ENCODE peak calls at places on chromosomes 13 and 19, in five cellular contexts. One of them, this sample, is unnamed.

GRCh38 chr13:27208514-27208913 is 36.9 kb upstream of the USP12 start:
- DNase-seq in tibial artery: no peak
- DNase-seq in mesenchymal stem cell: no peak
- DNase-seq in uterus: no peak
- DNase-seq in NCI-H1048: no peak
- DNase-seq in this sample: no peak

GRCh38 chr19:49407079-49407478 is 16.2 kb downstream of the PTH2 start:
- DNase-seq in tibial artery: no peak
- DNase-seq in mesenchymal stem cell: no peak
- DNase-seq in uterus: no peak
- DNase-seq in NCI-H1048: no peak
- DNase-seq in this sample: no peak

GRCh38 chr13:111152836-111153235 is 37.7 kb downstream of the ARHGEF7 start:
- DNase-seq in mesenchymal stem cell: no peak
- DNase-seq in uterus: no peak
- DNase-seq in tibial artery: no peak
- DNase-seq in NCI-H1048: no peak
- DNase-seq in this sample: no peak

GRCh38 chr13:42039457-42039945 is 8.9 kb upstream of the DGKH start:
- DNase-seq in mesenchymal stem cell: no peak
- DNase-seq in uterus: no peak
- DNase-seq in NCI-H1048: no peak
- DNase-seq in tibial artery: no peak
- DNase-seq in this sample: no peak

GRCh38 chr19:58562126-58563033 is 4.0 kb upstream of the UBE2M start:
- DNase-seq in tibial artery: peak
- DNase-seq in uterus: no peak
- DNase-seq in NCI-H1048: no peak
- DNase-seq in mesenchymal stem cell: no peak
- DNase-seq in this sample: peak

GRCh38 chr13:75473472-75473871 is 8.5 kb downstream of the TBC1D4 start:
- DNase-seq in tibial artery: no peak
- DNase-seq in mesenchymal stem cell: no peak
- DNase-seq in uterus: no peak
- DNase-seq in NCI-H1048: no peak
- DNase-seq in this sample: no peak

GRCh38 chr13:57553932-57554331 is 77.6 kb upstream of the PCDH17 start:
- DNase-seq in uterus: no peak
- DNase-seq in mesenchymal stem cell: no peak
- DNase-seq in tibial artery: no peak
- DNase-seq in NCI-H1048: no peak
- DNase-seq in this sample: no peak

GRCh38 chr13:36130542-36131214 is 504 bp downstream of the DCLK1 start:
- DNase-seq in tibial artery: peak
- DNase-seq in mesenchymal stem cell: no peak
- DNase-seq in NCI-H1048: no peak
- DNase-seq in uterus: peak
- DNase-seq in this sample: no peak

GRCh38 chr13:102012299-102013293 is 389.3 kb downstream of the FGF14 start:
- DNase-seq in NCI-H1048: no peak
- DNase-seq in tibial artery: peak
- DNase-seq in uterus: no peak
- DNase-seq in mesenchymal stem cell: no peak
- DNase-seq in this sample: no peak

GRCh38 chr13:24386816-24387708 is 77.7 kb downstream of the C1QTNF9 start:
- DNase-seq in uterus: no peak
- DNase-seq in mesenchymal stem cell: no peak
- DNase-seq in NCI-H1048: no peak
- DNase-seq in tibial artery: no peak
- DNase-seq in this sample: no peak

GRCh38 chr19:50975766-50976165 is 6.4 kb upstream of the KLK6 start:
- DNase-seq in tibial artery: no peak
- DNase-seq in NCI-H1048: no peak
- DNase-seq in mesenchymal stem cell: no peak
- DNase-seq in uterus: no peak
- DNase-seq in this sample: no peak

GRCh38 chr13:101343128-101343787 is 73.0 kb downstream of the NALCN start:
- DNase-seq in uterus: no peak
- DNase-seq in NCI-H1048: no peak
- DNase-seq in mesenchymal stem cell: no peak
- DNase-seq in tibial artery: no peak
- DNase-seq in this sample: peak

GRCh38 chr19:35740423-35741215 is 1.6 kb downstream of the IGFLR1 start:
- DNase-seq in NCI-H1048: peak
- DNase-seq in mesenchymal stem cell: peak
- DNase-seq in tibial artery: peak
- DNase-seq in uterus: peak
- DNase-seq in this sample: peak

GRCh38 chr19:46696052-46696451 is 20.9 kb downstream of the PRKD2 start:
- DNase-seq in uterus: no peak
- DNase-seq in tibial artery: no peak
- DNase-seq in mesenchymal stem cell: no peak
- DNase-seq in NCI-H1048: no peak
- DNase-seq in this sample: no peak

GRCh38 chr13:29362849-29363604 is 232.5 kb downstream of the SLC7A1 start:
- DNase-seq in mesenchymal stem cell: peak
- DNase-seq in uterus: peak
- DNase-seq in tibial artery: no peak
- DNase-seq in NCI-H1048: peak
- DNase-seq in this sample: peak

GRCh38 chr19:48926909-48927308 is 6.6 kb upstream of the DHDH start:
- DNase-seq in tibial artery: peak
- DNase-seq in NCI-H1048: no peak
- DNase-seq in mesenchymal stem cell: peak
- DNase-seq in uterus: peak
- DNase-seq in this sample: peak

GRCh38 chr19:54517483-54517882 is 14.9 kb downstream of the LAIR2 start:
- DNase-seq in mesenchymal stem cell: peak
- DNase-seq in NCI-H1048: peak
- DNase-seq in uterus: no peak
- DNase-seq in tibial artery: no peak
- DNase-seq in this sample: peak

GRCh38 chr19:50817941-50818858 is 5.4 kb downstream of the KLK1 start:
- DNase-seq in mesenchymal stem cell: peak
- DNase-seq in uterus: no peak
- DNase-seq in tibial artery: no peak
- DNase-seq in NCI-H1048: no peak
- DNase-seq in this sample: peak

GRCh38 chr13:24654741-24655140 is 25.5 kb upstream of the ATP12A start:
- DNase-seq in uterus: no peak
- DNase-seq in mesenchymal stem cell: no peak
- DNase-seq in NCI-H1048: no peak
- DNase-seq in tibial artery: no peak
- DNase-seq in this sample: peak

GRCh38 chr19:43624933-43625332 is 5.5 kb upstream of the ZNF428 start:
- DNase-seq in mesenchymal stem cell: peak
- DNase-seq in NCI-H1048: no peak
- DNase-seq in uterus: no peak
- DNase-seq in tibial artery: no peak
- DNase-seq in this sample: peak

GRCh38 chr13:25372275-25373081 is 704 bp downstream of the ATP8A2 start:
- DNase-seq in uterus: no peak
- DNase-seq in mesenchymal stem cell: no peak
- DNase-seq in NCI-H1048: no peak
- DNase-seq in tibial artery: no peak
- DNase-seq in this sample: no peak

GRCh38 chr19:33259532-33259931 is 33.9 kb upstream of the SLC7A10 start:
- DNase-seq in uterus: no peak
- DNase-seq in mesenchymal stem cell: no peak
- DNase-seq in tibial artery: no peak
- DNase-seq in NCI-H1048: no peak
- DNase-seq in this sample: no peak

GRCh38 chr19:30023330-30023729 is 81.3 kb downstream of the URI1 start:
- DNase-seq in tibial artery: no peak
- DNase-seq in uterus: no peak
- DNase-seq in NCI-H1048: no peak
- DNase-seq in mesenchymal stem cell: no peak
- DNase-seq in this sample: no peak

GRCh38 chr13:73064991-73065390 is 6.2 kb downstream of the KLF5 start:
- DNase-seq in tibial artery: no peak
- DNase-seq in mesenchymal stem cell: no peak
- DNase-seq in NCI-H1048: no peak
- DNase-seq in uterus: no peak
- DNase-seq in this sample: no peak

GRCh38 chr13:83819611-83820010 is 62.7 kb downstream of the SLITRK1 start:
- DNase-seq in mesenchymal stem cell: no peak
- DNase-seq in NCI-H1048: no peak
- DNase-seq in tibial artery: no peak
- DNase-seq in uterus: no peak
- DNase-seq in this sample: no peak

GRCh38 chr13:57858376-57858775 is 226.8 kb downstream of the PCDH17 start:
- DNase-seq in NCI-H1048: no peak
- DNase-seq in mesenchymal stem cell: no peak
- DNase-seq in uterus: no peak
- DNase-seq in tibial artery: no peak
- DNase-seq in this sample: no peak

GRCh38 chr13:43264460-43264859 is 241.1 kb downstream of the DNAJC15 start:
- DNase-seq in tibial artery: no peak
- DNase-seq in uterus: no peak
- DNase-seq in mesenchymal stem cell: no peak
- DNase-seq in NCI-H1048: no peak
- DNase-seq in this sample: no peak

GRCh38 chr19:10899171-10899653 is 27.9 kb downstream of the CARM1 start:
- DNase-seq in mesenchymal stem cell: no peak
- DNase-seq in tibial artery: no peak
- DNase-seq in NCI-H1048: no peak
- DNase-seq in uterus: no peak
- DNase-seq in this sample: no peak

GRCh38 chr13:42170029-42170428 is 101.9 kb upstream of the AKAP11 start:
- DNase-seq in tibial artery: no peak
- DNase-seq in uterus: no peak
- DNase-seq in NCI-H1048: no peak
- DNase-seq in mesenchymal stem cell: no peak
- DNase-seq in this sample: no peak

GRCh38 chr13:44280461-44280860 is 93.2 kb upstream of the SERP2 start:
- DNase-seq in tibial artery: no peak
- DNase-seq in uterus: no peak
- DNase-seq in mesenchymal stem cell: no peak
- DNase-seq in NCI-H1048: no peak
- DNase-seq in this sample: peak

GRCh38 chr13:63435668-63436275 is 2020.1 kb upstream of the PCDH20 start:
- DNase-seq in mesenchymal stem cell: peak
- DNase-seq in uterus: no peak
- DNase-seq in tibial artery: no peak
- DNase-seq in NCI-H1048: no peak
- DNase-seq in this sample: peak

GRCh38 chr19:41993612-41994483 is at the start of gene ATP1A3:
- DNase-seq in tibial artery: no peak
- DNase-seq in mesenchymal stem cell: peak
- DNase-seq in uterus: no peak
- DNase-seq in NCI-H1048: no peak
- DNase-seq in this sample: peak

GRCh38 chr19:39416626-39417120 is 4.2 kb downstream of the PLEKHG2 start:
- DNase-seq in NCI-H1048: no peak
- DNase-seq in tibial artery: peak
- DNase-seq in mesenchymal stem cell: peak
- DNase-seq in uterus: peak
- DNase-seq in this sample: no peak

GRCh38 chr13:89514534-89515312 is 1832.8 kb upstream of the MIR17HG start:
- DNase-seq in tibial artery: no peak
- DNase-seq in mesenchymal stem cell: peak
- DNase-seq in NCI-H1048: no peak
- DNase-seq in uterus: no peak
- DNase-seq in this sample: peak

GRCh38 chr19:5625641-5626040 is 2.8 kb downstream of the SAFB start:
- DNase-seq in uterus: no peak
- DNase-seq in tibial artery: no peak
- DNase-seq in mesenchymal stem cell: no peak
- DNase-seq in NCI-H1048: no peak
- DNase-seq in this sample: no peak

GRCh38 chr19:20162821-20163220 is 4.2 kb upstream of the ZNF486 start:
- DNase-seq in NCI-H1048: no peak
- DNase-seq in uterus: no peak
- DNase-seq in tibial artery: no peak
- DNase-seq in mesenchymal stem cell: no peak
- DNase-seq in this sample: no peak

GRCh38 chr19:31127132-31127967 is 221.9 kb downstream of the TSHZ3 start:
- DNase-seq in mesenchymal stem cell: peak
- DNase-seq in NCI-H1048: no peak
- DNase-seq in uterus: peak
- DNase-seq in tibial artery: no peak
- DNase-seq in this sample: peak